ENCODE peak calls at places on chromosomes 16 and 17, in four cellular contexts. Q is fibroblast of lung; P is CD8-positive, alpha-beta T cell; V is CD4-positive, alpha-beta T cell. J is an unnamed sample.

GRCh38 chr16:71846443-71846842 is 667 bp downstream of the ATXN1L start:
- DNase-seq in P (peak), Q (peak), V (no peak), J (no peak)

GRCh38 chr17:1109606-1110523 is 69.9 kb downstream of the ABR start:
- DNase-seq in Q (no peak), V (no peak), P (no peak), J (no peak)

GRCh38 chr17:81519284-81520020 is 6.9 kb upstream of the ACTG1 start:
- DNase-seq in P (peak), Q (no peak), V (peak), J (peak)

GRCh38 chr16:57611184-57611583 is 17.2 kb upstream of the ADGRG1 start:
- DNase-seq in Q (peak), V (no peak), P (no peak), J (no peak)

GRCh38 chr16:73064227-73064995 is 16.5 kb upstream of the ZFHX3 start:
- DNase-seq in V (no peak), P (no peak), Q (peak), J (no peak)

GRCh38 chr17:76104140-76104895 is 731 bp upstream of the EXOC7 start:
- DNase-seq in P (no peak), Q (no peak), V (no peak), J (no peak)

GRCh38 chr17:28508325-28508724 is 2.2 kb downstream of the FOXN1 start:
- DNase-seq in Q (no peak), P (no peak), V (no peak), J (no peak)

GRCh38 chr17:75078097-75079022 is 9.4 kb upstream of the SLC16A5 start:
- DNase-seq in Q (peak), V (no peak), P (no peak), J (peak)

GRCh38 chr16:54281535-54282201 is 4.9 kb downstream of the IRX3 start:
- DNase-seq in P (no peak), Q (no peak), V (no peak), J (no peak)

GRCh38 chr17:30349252-30349651 is 15.4 kb upstream of the TMIGD1 start:
- DNase-seq in V (no peak), Q (no peak), P (no peak), J (no peak)

GRCh38 chr17:14201087-14201486 is 35.6 kb downstream of the CDRT15 start:
- DNase-seq in P (peak), V (peak), Q (peak), J (no peak)

GRCh38 chr17:846901-847777 is 65.0 kb downstream of the MRM3 start:
- DNase-seq in P (no peak), V (no peak), Q (peak), J (no peak)

GRCh38 chr16:75130150-75130771 is 13.7 kb upstream of the LDHD start:
- DNase-seq in Q (no peak), P (no peak), V (no peak), J (no peak)

GRCh38 chr16:55021595-55022475 is 91.2 kb downstream of the IRX5 start:
- DNase-seq in Q (no peak), V (no peak), P (no peak), J (no peak)

GRCh38 chr16:77437859-77438258 is 3.0 kb upstream of the ADAMTS18 start:
- DNase-seq in Q (peak), P (no peak), V (no peak), J (no peak)

GRCh38 chr17:82655038-82655479 is 6.8 kb upstream of the WDR45B start:
- DNase-seq in Q (no peak), P (no peak), V (no peak), J (no peak)

GRCh38 chr16:84712138-84712671 is 12.4 kb downstream of the USP10 start:
- DNase-seq in V (no peak), Q (no peak), P (no peak), J (no peak)

GRCh38 chr17:53630115-53630514 is 192.6 kb upstream of the KIF2B start:
- DNase-seq in V (no peak), Q (no peak), P (no peak), J (no peak)

GRCh38 chr17:30203471-30203981 is 32.0 kb downstream of the SLC6A4 start:
- DNase-seq in P (no peak), Q (no peak), V (no peak), J (no peak)

GRCh38 chr17:55527520-55528118 is 16.4 kb upstream of the SMIM36 start:
- DNase-seq in P (no peak), Q (peak), V (no peak), J (no peak)

GRCh38 chr16:87851601-87852000 is 17.7 kb downstream of the SLC7A5 start:
- DNase-seq in Q (no peak), P (no peak), V (no peak), J (no peak)

GRCh38 chr17:75191584-75191983 is 8.8 kb upstream of the SUMO2 start:
- DNase-seq in Q (peak), V (no peak), P (no peak), J (no peak)

GRCh38 chr16:81616321-81617020 is 162.6 kb upstream of the PLCG2 start:
- DNase-seq in Q (peak), V (peak), P (peak), J (peak)

GRCh38 chr17:45410144-45411091 is 22.3 kb downstream of the ARHGAP27 start:
- DNase-seq in Q (no peak), V (peak), P (peak), J (peak)

GRCh38 chr16:87076950-87077749 is 240.0 kb downstream of the C16orf95 start:
- DNase-seq in Q (peak), V (no peak), P (peak), J (peak)

GRCh38 chr17:17051380-17051779 is 9.1 kb downstream of the MPRIP start:
- DNase-seq in V (no peak), P (peak), Q (no peak), J (no peak)

GRCh38 chr17:77329741-77330531 is 189.2 kb downstream of the SEC14L1 start:
- DNase-seq in Q (no peak), P (peak), V (no peak), J (no peak)

GRCh38 chr17:57607553-57608120 is 137.5 kb downstream of the CCDC182 start:
- DNase-seq in P (no peak), Q (no peak), V (no peak), J (no peak)

GRCh38 chr16:12054868-12055267 is 78.3 kb downstream of the SNX29 start:
- DNase-seq in P (no peak), V (no peak), Q (no peak), J (no peak)
- TF ChIP-seq CTCF in P (no peak), V (no peak), Q (no peak), J (no peak)

GRCh38 chr16:13994239-13995106 is 74.5 kb downstream of the ERCC4 start:
- DNase-seq in Q (peak), V (no peak), P (no peak), J (no peak)
- TF ChIP-seq CTCF in Q (no peak), V (no peak), P (no peak), J (no peak)

GRCh38 chr16:69143116-69143515 is 10.7 kb downstream of the UTP4 start:
- DNase-seq in Q (no peak), V (no peak), P (no peak), J (no peak)
- TF ChIP-seq CTCF in Q (no peak), V (no peak), P (no peak), J (no peak)

DNA sequence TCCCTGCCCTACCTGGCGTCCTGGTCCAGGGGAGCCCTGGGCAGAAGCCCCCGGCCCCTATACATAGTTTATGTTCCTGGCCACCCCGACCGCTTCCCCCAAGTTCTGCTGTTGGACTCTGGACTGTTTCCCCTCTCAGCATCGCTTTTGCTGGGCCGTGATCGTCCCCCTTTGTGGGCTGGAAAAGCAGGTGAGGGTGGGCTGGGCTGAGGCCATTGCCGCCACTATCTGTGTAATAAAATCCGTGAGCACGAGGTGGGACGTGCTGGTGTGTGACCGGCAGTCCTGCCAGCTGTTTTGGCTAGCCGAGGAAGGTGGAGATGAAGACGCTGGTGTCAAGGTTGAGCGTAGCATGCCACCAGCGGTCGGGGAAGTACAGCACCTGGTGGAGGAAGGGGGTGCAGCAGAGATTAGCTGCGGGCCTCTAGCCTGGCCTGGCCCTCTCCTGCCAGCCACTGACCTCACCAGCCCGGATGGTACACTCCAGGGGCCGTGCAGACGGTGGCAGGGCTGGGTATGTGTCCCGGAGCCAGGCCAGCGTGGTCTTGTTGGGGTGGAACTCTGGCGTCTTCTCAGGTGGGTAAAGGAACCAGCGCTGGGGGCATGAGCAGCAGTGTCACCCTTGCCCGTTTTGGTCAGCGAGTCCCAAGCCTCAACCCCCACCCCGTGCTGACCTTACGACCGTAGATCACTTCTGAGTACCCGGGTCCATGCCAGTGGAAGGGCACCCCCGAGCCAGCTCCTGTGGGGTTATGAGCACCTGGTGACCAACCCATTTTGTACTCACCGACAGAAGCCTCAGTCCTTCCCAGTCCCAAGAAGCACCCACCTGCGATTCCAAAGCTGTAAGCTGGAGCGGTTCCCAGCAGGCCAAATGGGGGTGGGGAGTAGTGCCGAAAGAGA is 1.4 kb downstream of the JMJD8 start:
- DNase-seq in V (no peak), Q (no peak), P (no peak), J (no peak)
- TF ChIP-seq CTCF in V (no peak), Q (no peak), P (no peak), J (no peak)

DNA sequence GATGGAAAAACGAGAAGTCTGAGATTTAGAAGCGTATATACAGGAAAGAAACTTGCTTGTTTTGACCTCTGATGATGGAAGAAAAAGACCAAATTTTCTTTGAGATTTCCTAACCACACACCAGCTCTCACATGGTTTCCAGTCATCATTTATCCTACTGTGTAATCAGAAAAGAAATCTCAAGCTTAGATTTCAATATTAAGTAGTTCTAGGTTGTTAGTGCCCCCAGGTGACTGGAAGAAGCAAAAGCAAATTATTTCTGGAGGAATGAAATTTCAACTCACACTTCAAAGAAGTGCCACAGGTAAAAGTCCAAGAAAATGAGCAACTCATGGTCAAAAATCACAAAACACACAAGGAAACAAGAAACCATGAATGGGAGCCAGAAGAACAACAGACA is 51.8 kb upstream of the KDM6B start:
- DNase-seq in Q (peak), V (no peak), P (no peak), J (no peak)
- TF ChIP-seq CTCF in Q (peak), V (no peak), P (no peak), J (no peak)

GRCh38 chr17:42047343-42047742 is 3.1 kb downstream of the C17orf113 start:
- DNase-seq in P (no peak), V (no peak), Q (no peak), J (no peak)
- TF ChIP-seq CTCF in P (no peak), V (no peak), Q (no peak), J (no peak)